ENCODE peak calls at places on chromosomes 12 and 14, in five cellular contexts. N, Q, W, V and K are unnamed samples.

GRCh38 chr12:116278667-116279066 is 1.2 kb upstream of the MED13L start:
- DNase-seq in N (no peak), Q (no peak), W (no peak), V (no peak), K (no peak)

GRCh38 chr14:32372154-32372553 is 43.1 kb downstream of the AKAP6 start:
- DNase-seq in N (peak; percentile 97), Q (no peak), W (no peak), V (no peak), K (no peak)

GRCh38 chr12:76983420-76983819 is 81.9 kb downstream of the E2F7 start:
- DNase-seq in N (no peak), Q (no peak), W (no peak), V (no peak), K (no peak)

GRCh38 chr12:104596128-104596799 is 139.5 kb downstream of the CHST11 start:
- DNase-seq in N (peak; percentile 86), Q (no peak), W (no peak), V (peak; percentile 74), K (no peak)

GRCh38 chr12:24993756-24994155 is 44.9 kb upstream of the BCAT1 start:
- DNase-seq in N (no peak), Q (no peak), W (no peak), V (no peak), K (no peak)

GRCh38 chr14:74407801-74408154 is 18.2 kb downstream of the SYNDIG1L start:
- DNase-seq in N (no peak), Q (no peak), W (peak; percentile 35), V (no peak), K (no peak)

GRCh38 chr14:68715032-68715924 is 77.6 kb downstream of the ZFP36L1 start:
- DNase-seq in N (peak; percentile 58), Q (no peak), W (no peak), V (no peak), K (no peak)

GRCh38 chr14:101556131-101556530 is 5.2 kb upstream of the DIO3 start:
- DNase-seq in N (no peak), Q (no peak), W (peak; percentile 68), V (no peak), K (no peak)

GRCh38 chr14:64760146-64760755 is 56.0 kb downstream of the PLEKHG3 start:
- DNase-seq in N (peak; percentile 42), Q (no peak), W (peak; percentile 74), V (peak; percentile 91), K (peak; percentile 79)

GRCh38 chr12:23525450-23526072 is 423.9 kb downstream of the SOX5 start:
- DNase-seq in N (no peak), Q (no peak), W (no peak), V (no peak), K (no peak)

GRCh38 chr14:32950584-32950983 is 11.9 kb downstream of the NPAS3 start:
- DNase-seq in N (no peak), Q (no peak), W (no peak), V (no peak), K (no peak)

GRCh38 chr12:111029732-111030131 is 109.4 kb upstream of the MYL2 start:
- DNase-seq in N (no peak), Q (no peak), W (no peak), V (no peak), K (no peak)

GRCh38 chr12:63045020-63045860 is 105.8 kb downstream of the AVPR1A start:
- DNase-seq in N (peak; percentile 56), Q (no peak), W (peak; percentile 18), V (no peak), K (no peak)

GRCh38 chr14:96120941-96121340 is 81.8 kb downstream of the C14orf132 start:
- DNase-seq in N (no peak), Q (no peak), W (no peak), V (no peak), K (no peak)

GRCh38 chr14:59343585-59343984 is 121.6 kb downstream of the GPR135 start:
- DNase-seq in N (no peak), Q (no peak), W (no peak), V (no peak), K (no peak)

GRCh38 chr14:105864651-105865265 is 338.4 kb downstream of the TMEM121 start:
- DNase-seq in N (no peak), Q (no peak), W (peak; percentile 60), V (peak; percentile 34), K (peak; percentile 9)

DNA sequence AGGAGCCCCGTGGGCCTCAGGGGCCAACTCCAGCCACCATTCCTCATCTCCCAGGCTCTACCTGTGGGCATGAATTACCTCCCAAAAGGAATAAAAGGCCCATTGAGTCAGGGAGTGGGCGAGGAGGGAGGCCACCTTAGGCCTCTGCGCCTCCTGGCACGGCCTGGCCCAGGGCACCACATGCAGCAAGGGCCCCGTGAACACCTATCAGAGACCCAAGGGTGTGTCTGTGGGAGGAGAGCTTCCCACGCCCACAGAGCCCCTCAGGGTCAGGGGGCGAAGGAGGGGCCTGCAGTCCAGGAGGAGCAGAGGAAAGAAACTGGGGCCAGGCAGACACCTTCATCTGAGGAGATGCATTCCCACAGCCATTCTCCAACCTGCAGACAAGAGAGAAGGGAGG is 12.2 kb downstream of the RAPGEF3 start:
- DNase-seq in N (no peak), Q (no peak), W (no peak), V (no peak), K (no peak)
- H3K27ac ChIP-seq in N (no peak overlapping the region), Q (peak overlapping the region; percentile 65), W (no peak overlapping the region), V (no peak overlapping the region), K (no peak overlapping the region)

GRCh38 chr12:123004287-123004686 is 23.8 kb downstream of the ARL6IP4 start:
- DNase-seq in N (no peak), Q (no peak), W (no peak), V (no peak), K (no peak)
- H3K27ac ChIP-seq in N (no peak overlapping the region), Q (no peak overlapping the region), W (no peak overlapping the region), V (no peak overlapping the region), K (no peak overlapping the region)

GRCh38 chr12:12909228-12909994 is 18.0 kb downstream of the GPRC5A start:
- DNase-seq in N (no peak), Q (no peak), W (no peak), V (no peak), K (no peak)
- H3K27ac ChIP-seq in N (no peak overlapping the region), Q (no peak overlapping the region), W (no peak overlapping the region), V (no peak overlapping the region), K (peak overlapping the region; percentile 69)

GRCh38 chr12:55874465-55874864 is 31.7 kb upstream of the MMP19 start:
- DNase-seq in N (no peak), Q (no peak), W (no peak), V (no peak), K (no peak)
- H3K27ac ChIP-seq in N (no peak overlapping the region), Q (no peak overlapping the region), W (no peak overlapping the region), V (no peak overlapping the region), K (peak overlapping the region; percentile 15)